ENCODE peak calls at places on chromosomes 6 and 20, in eight cellular contexts. One of them, this sample, is unnamed.

GRCh38 chr6:157724138-157724537 is 98.9 kb upstream of the SNX9 start:
- DNase-seq in cardiac muscle cell: no peak
- DNase-seq in dorsolateral prefrontal cortex: no peak
- DNase-seq in AG10803: peak; percentile 25
- DNase-seq in fibroblast of mammary gland: no peak
- DNase-seq in OCI-LY7: no peak
- DNase-seq in lower lobe of right lung: no peak
- DNase-seq in uterus: no peak
- DNase-seq in this sample: no peak

GRCh38 chr20:18174906-18175683 is 37.4 kb downstream of the KAT14 start:
- DNase-seq in OCI-LY7: no peak
- DNase-seq in dorsolateral prefrontal cortex: no peak
- DNase-seq in fibroblast of mammary gland: no peak
- DNase-seq in AG10803: no peak
- DNase-seq in cardiac muscle cell: no peak
- DNase-seq in uterus: no peak
- DNase-seq in lower lobe of right lung: no peak
- DNase-seq in this sample: no peak

GRCh38 chr6:41771058-41771983 is 8.4 kb downstream of the FRS3 start:
- DNase-seq in uterus: no peak
- DNase-seq in AG10803: no peak
- DNase-seq in OCI-LY7: no peak
- DNase-seq in dorsolateral prefrontal cortex: no peak
- DNase-seq in fibroblast of mammary gland: no peak
- DNase-seq in cardiac muscle cell: no peak
- DNase-seq in lower lobe of right lung: no peak
- DNase-seq in this sample: no peak

GRCh38 chr6:80932364-80932763 is 820.1 kb downstream of the TENT5A start:
- DNase-seq in OCI-LY7: no peak
- DNase-seq in lower lobe of right lung: no peak
- DNase-seq in dorsolateral prefrontal cortex: no peak
- DNase-seq in AG10803: peak; percentile 67
- DNase-seq in uterus: no peak
- DNase-seq in fibroblast of mammary gland: peak; percentile 65
- DNase-seq in cardiac muscle cell: peak; percentile 21
- DNase-seq in this sample: no peak

GRCh38 chr6:125512621-125513020 is 210.9 kb upstream of the HDDC2 start:
- DNase-seq in AG10803: no peak
- DNase-seq in uterus: no peak
- DNase-seq in dorsolateral prefrontal cortex: no peak
- DNase-seq in OCI-LY7: peak; percentile 23
- DNase-seq in cardiac muscle cell: no peak
- DNase-seq in lower lobe of right lung: no peak
- DNase-seq in fibroblast of mammary gland: no peak
- DNase-seq in this sample: no peak

GRCh38 chr20:5513975-5514516 is 197.3 kb upstream of the PROKR2 start:
- DNase-seq in dorsolateral prefrontal cortex: no peak
- DNase-seq in cardiac muscle cell: no peak
- DNase-seq in fibroblast of mammary gland: peak; percentile 39
- DNase-seq in OCI-LY7: no peak
- DNase-seq in lower lobe of right lung: no peak
- DNase-seq in uterus: no peak
- DNase-seq in AG10803: peak; percentile 16
- DNase-seq in this sample: no peak

GRCh38 chr6:54935739-54936138 is 89.2 kb downstream of the FAM83B start:
- DNase-seq in uterus: no peak
- DNase-seq in lower lobe of right lung: no peak
- DNase-seq in dorsolateral prefrontal cortex: no peak
- DNase-seq in fibroblast of mammary gland: peak; percentile 75
- DNase-seq in AG10803: peak; percentile 42
- DNase-seq in OCI-LY7: no peak
- DNase-seq in cardiac muscle cell: peak; percentile 13
- DNase-seq in this sample: no peak

GRCh38 chr6:57089687-57090457 is at the start of gene ZNF451:
- DNase-seq in OCI-LY7: peak; percentile 95
- DNase-seq in lower lobe of right lung: peak; percentile 98
- DNase-seq in uterus: peak; percentile 97
- DNase-seq in AG10803: peak; percentile 96
- DNase-seq in dorsolateral prefrontal cortex: peak; percentile 98
- DNase-seq in fibroblast of mammary gland: peak; percentile 93
- DNase-seq in cardiac muscle cell: peak; percentile 98
- DNase-seq in this sample: peak; percentile 93

GRCh38 chr20:32606790-32607189 is 21.7 kb upstream of the NOL4L start:
- DNase-seq in lower lobe of right lung: no peak
- DNase-seq in dorsolateral prefrontal cortex: no peak
- DNase-seq in AG10803: no peak
- DNase-seq in fibroblast of mammary gland: no peak
- DNase-seq in cardiac muscle cell: no peak
- DNase-seq in OCI-LY7: no peak
- DNase-seq in uterus: no peak
- DNase-seq in this sample: no peak

GRCh38 chr6:147040041-147040440 is 164.2 kb upstream of the STXBP5 start:
- DNase-seq in AG10803: peak; percentile 90
- DNase-seq in dorsolateral prefrontal cortex: no peak
- DNase-seq in lower lobe of right lung: no peak
- DNase-seq in uterus: no peak
- DNase-seq in OCI-LY7: no peak
- DNase-seq in fibroblast of mammary gland: peak; percentile 37
- DNase-seq in cardiac muscle cell: peak; percentile 65
- DNase-seq in this sample: no peak

GRCh38 chr6:72922401-72922800 is 300.5 kb downstream of the KCNQ5 start:
- DNase-seq in fibroblast of mammary gland: no peak
- DNase-seq in dorsolateral prefrontal cortex: no peak
- DNase-seq in lower lobe of right lung: no peak
- DNase-seq in cardiac muscle cell: no peak
- DNase-seq in uterus: no peak
- DNase-seq in AG10803: peak; percentile 42
- DNase-seq in OCI-LY7: no peak
- DNase-seq in this sample: no peak

GRCh38 chr20:62764156-62764935 is 31.9 kb upstream of the MRGBP start:
- DNase-seq in OCI-LY7: no peak
- DNase-seq in cardiac muscle cell: no peak
- DNase-seq in AG10803: no peak
- DNase-seq in dorsolateral prefrontal cortex: no peak
- DNase-seq in fibroblast of mammary gland: no peak
- DNase-seq in uterus: no peak
- DNase-seq in lower lobe of right lung: peak; percentile 24
- DNase-seq in this sample: no peak

GRCh38 chr20:35010405-35011192 is 54.9 kb downstream of the MYH7B start:
- DNase-seq in fibroblast of mammary gland: no peak
- DNase-seq in OCI-LY7: no peak
- DNase-seq in lower lobe of right lung: no peak
- DNase-seq in cardiac muscle cell: no peak
- DNase-seq in uterus: peak; percentile 7
- DNase-seq in AG10803: no peak
- DNase-seq in dorsolateral prefrontal cortex: peak; percentile 4
- DNase-seq in this sample: no peak

GRCh38 chr6:117574198-117574597 is 28.1 kb downstream of the GOPC start:
- DNase-seq in cardiac muscle cell: no peak
- DNase-seq in OCI-LY7: no peak
- DNase-seq in lower lobe of right lung: no peak
- DNase-seq in uterus: no peak
- DNase-seq in fibroblast of mammary gland: no peak
- DNase-seq in dorsolateral prefrontal cortex: no peak
- DNase-seq in AG10803: no peak
- DNase-seq in this sample: no peak

GRCh38 chr20:11247943-11248475 is 574.2 kb upstream of the JAG1 start:
- DNase-seq in dorsolateral prefrontal cortex: no peak
- DNase-seq in cardiac muscle cell: no peak
- DNase-seq in OCI-LY7: no peak
- DNase-seq in uterus: no peak
- DNase-seq in AG10803: no peak
- DNase-seq in lower lobe of right lung: no peak
- DNase-seq in fibroblast of mammary gland: no peak
- DNase-seq in this sample: no peak

GRCh38 chr20:8457978-8458377 is 325.9 kb downstream of the PLCB1 start:
- DNase-seq in uterus: no peak
- DNase-seq in fibroblast of mammary gland: no peak
- DNase-seq in AG10803: no peak
- DNase-seq in lower lobe of right lung: no peak
- DNase-seq in cardiac muscle cell: no peak
- DNase-seq in OCI-LY7: no peak
- DNase-seq in dorsolateral prefrontal cortex: no peak
- DNase-seq in this sample: no peak

GRCh38 chr20:8449120-8449519 is 317.1 kb downstream of the PLCB1 start:
- DNase-seq in uterus: no peak
- DNase-seq in cardiac muscle cell: peak; percentile 58
- DNase-seq in OCI-LY7: no peak
- DNase-seq in fibroblast of mammary gland: peak; percentile 39
- DNase-seq in lower lobe of right lung: no peak
- DNase-seq in dorsolateral prefrontal cortex: peak; percentile 49
- DNase-seq in AG10803: peak; percentile 55
- DNase-seq in this sample: no peak

GRCh38 chr20:8454137-8454712 is 322.2 kb downstream of the PLCB1 start:
- DNase-seq in dorsolateral prefrontal cortex: no peak
- DNase-seq in fibroblast of mammary gland: peak; percentile 98
- DNase-seq in AG10803: peak; percentile 84
- DNase-seq in uterus: no peak
- DNase-seq in OCI-LY7: peak; percentile 53
- DNase-seq in cardiac muscle cell: peak; percentile 93
- DNase-seq in lower lobe of right lung: no peak
- DNase-seq in this sample: no peak
- TF ChIP-seq CTCF in dorsolateral prefrontal cortex: no peak
- TF ChIP-seq CTCF in fibroblast of mammary gland: peak; percentile 73
- TF ChIP-seq CTCF in AG10803: peak; percentile 62
- TF ChIP-seq CTCF in uterus: no peak
- TF ChIP-seq CTCF in OCI-LY7: peak; percentile 71
- TF ChIP-seq CTCF in cardiac muscle cell: peak; percentile 70
- TF ChIP-seq CTCF in lower lobe of right lung: peak; percentile 13
- TF ChIP-seq CTCF in this sample: no peak

GRCh38 chr6:10682319-10682988 is 12.0 kb downstream of the C6orf52 start:
- DNase-seq in AG10803: no peak
- DNase-seq in dorsolateral prefrontal cortex: no peak
- DNase-seq in OCI-LY7: no peak
- DNase-seq in lower lobe of right lung: no peak
- DNase-seq in fibroblast of mammary gland: no peak
- DNase-seq in cardiac muscle cell: no peak
- DNase-seq in uterus: no peak
- DNase-seq in this sample: no peak

GRCh38 chr6:10681795-10682194 is 12.6 kb downstream of the C6orf52 start:
- DNase-seq in AG10803: no peak
- DNase-seq in OCI-LY7: no peak
- DNase-seq in lower lobe of right lung: no peak
- DNase-seq in uterus: no peak
- DNase-seq in cardiac muscle cell: no peak
- DNase-seq in fibroblast of mammary gland: no peak
- DNase-seq in dorsolateral prefrontal cortex: no peak
- DNase-seq in this sample: no peak

GRCh38 chr6:10676403-10676802 is 18.0 kb downstream of the C6orf52 start:
- DNase-seq in cardiac muscle cell: no peak
- DNase-seq in fibroblast of mammary gland: no peak
- DNase-seq in AG10803: no peak
- DNase-seq in lower lobe of right lung: no peak
- DNase-seq in dorsolateral prefrontal cortex: no peak
- DNase-seq in OCI-LY7: no peak
- DNase-seq in uterus: no peak
- DNase-seq in this sample: no peak

GRCh38 chr6:10678456-10678855 is 16.0 kb downstream of the C6orf52 start:
- DNase-seq in dorsolateral prefrontal cortex: no peak
- DNase-seq in cardiac muscle cell: no peak
- DNase-seq in fibroblast of mammary gland: no peak
- DNase-seq in OCI-LY7: no peak
- DNase-seq in AG10803: no peak
- DNase-seq in uterus: no peak
- DNase-seq in lower lobe of right lung: no peak
- DNase-seq in this sample: no peak
- H3K4me3 ChIP-seq in dorsolateral prefrontal cortex: no peak overlapping the region
- H3K4me3 ChIP-seq in cardiac muscle cell: no peak overlapping the region
- H3K4me3 ChIP-seq in fibroblast of mammary gland: no peak overlapping the region
- H3K4me3 ChIP-seq in OCI-LY7: no peak overlapping the region
- H3K4me3 ChIP-seq in AG10803: no peak overlapping the region
- H3K4me3 ChIP-seq in uterus: no peak overlapping the region
- H3K4me3 ChIP-seq in lower lobe of right lung: no peak overlapping the region
- H3K4me3 ChIP-seq in this sample: no peak overlapping the region

GRCh38 chr6:106974999-106975698 is 620 bp upstream of the CD24 start:
- DNase-seq in AG10803: peak; percentile 9
- DNase-seq in cardiac muscle cell: peak; percentile 7
- DNase-seq in uterus: no peak
- DNase-seq in dorsolateral prefrontal cortex: no peak
- DNase-seq in lower lobe of right lung: peak; percentile 73
- DNase-seq in fibroblast of mammary gland: peak; percentile 4
- DNase-seq in OCI-LY7: peak; percentile 84
- DNase-seq in this sample: no peak
- TF ChIP-seq CTCF in AG10803: no peak
- TF ChIP-seq CTCF in cardiac muscle cell: no peak
- TF ChIP-seq CTCF in uterus: peak; percentile 8
- TF ChIP-seq CTCF in dorsolateral prefrontal cortex: no peak
- TF ChIP-seq CTCF in lower lobe of right lung: peak; percentile 14
- TF ChIP-seq CTCF in fibroblast of mammary gland: no peak
- TF ChIP-seq CTCF in OCI-LY7: peak; percentile 55
- TF ChIP-seq CTCF in this sample: no peak

GRCh38 chr6:138483911-138484731 is 15.2 kb downstream of the NHSL1 start:
- DNase-seq in AG10803: no peak
- DNase-seq in uterus: no peak
- DNase-seq in dorsolateral prefrontal cortex: no peak
- DNase-seq in OCI-LY7: no peak
- DNase-seq in lower lobe of right lung: no peak
- DNase-seq in cardiac muscle cell: no peak
- DNase-seq in fibroblast of mammary gland: no peak
- DNase-seq in this sample: no peak

GRCh38 chr6:138485005-138485545 is 14.2 kb downstream of the NHSL1 start:
- DNase-seq in dorsolateral prefrontal cortex: no peak
- DNase-seq in cardiac muscle cell: peak; percentile 36
- DNase-seq in uterus: no peak
- DNase-seq in OCI-LY7: no peak
- DNase-seq in fibroblast of mammary gland: peak; percentile 30
- DNase-seq in lower lobe of right lung: no peak
- DNase-seq in AG10803: peak; percentile 9
- DNase-seq in this sample: no peak

GRCh38 chr6:138487122-138487604 is 12.1 kb downstream of the NHSL1 start:
- DNase-seq in lower lobe of right lung: no peak
- DNase-seq in cardiac muscle cell: peak; percentile 76
- DNase-seq in OCI-LY7: no peak
- DNase-seq in uterus: no peak
- DNase-seq in dorsolateral prefrontal cortex: no peak
- DNase-seq in AG10803: no peak
- DNase-seq in fibroblast of mammary gland: no peak
- DNase-seq in this sample: no peak

GRCh38 chr6:138486249-138487121 is 12.8 kb downstream of the NHSL1 start:
- DNase-seq in cardiac muscle cell: no peak
- DNase-seq in AG10803: no peak
- DNase-seq in dorsolateral prefrontal cortex: no peak
- DNase-seq in fibroblast of mammary gland: no peak
- DNase-seq in OCI-LY7: no peak
- DNase-seq in uterus: no peak
- DNase-seq in lower lobe of right lung: no peak
- DNase-seq in this sample: no peak

DNA sequence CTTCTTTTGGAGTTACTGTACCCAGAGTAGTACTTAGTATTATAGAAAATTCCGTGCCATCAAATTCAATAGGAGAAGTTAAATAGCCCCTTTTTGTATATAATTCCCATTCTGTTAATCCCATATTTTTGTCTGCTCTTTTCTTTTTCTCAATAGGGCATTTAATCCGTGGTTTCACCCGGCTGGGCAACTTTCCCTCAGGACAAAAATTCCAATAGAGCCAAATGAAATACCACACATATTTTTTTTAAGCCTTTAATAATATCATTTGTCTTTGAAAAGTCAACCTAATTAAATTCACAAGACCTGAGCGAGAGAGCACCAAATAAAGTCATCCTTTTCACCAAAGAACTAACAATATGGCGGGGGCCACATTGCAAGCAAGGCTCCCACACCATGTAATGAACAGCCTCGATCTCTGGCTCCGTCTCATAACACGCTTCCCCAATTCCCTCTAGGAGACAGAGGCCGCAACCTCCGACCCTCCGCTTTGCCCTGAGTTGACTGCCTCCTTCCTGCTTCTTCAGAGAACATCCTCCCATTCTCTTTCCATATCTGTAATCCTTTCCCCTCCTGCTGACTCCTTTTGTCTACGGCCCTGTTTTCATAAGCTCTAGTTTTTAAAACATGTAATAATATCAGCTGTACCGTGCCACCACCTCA is 13.6 kb downstream of the NHSL1 start:
- DNase-seq in uterus: no peak
- DNase-seq in cardiac muscle cell: peak; percentile 4
- DNase-seq in AG10803: peak; percentile 8
- DNase-seq in OCI-LY7: no peak
- DNase-seq in dorsolateral prefrontal cortex: no peak
- DNase-seq in fibroblast of mammary gland: no peak
- DNase-seq in lower lobe of right lung: no peak
- DNase-seq in this sample: no peak
- H3K4me3 ChIP-seq in uterus: no peak overlapping the region
- H3K4me3 ChIP-seq in cardiac muscle cell: no peak overlapping the region
- H3K4me3 ChIP-seq in AG10803: no peak overlapping the region
- H3K4me3 ChIP-seq in OCI-LY7: no peak overlapping the region
- H3K4me3 ChIP-seq in dorsolateral prefrontal cortex: peak overlapping the region; percentile 22
- H3K4me3 ChIP-seq in fibroblast of mammary gland: no peak overlapping the region
- H3K4me3 ChIP-seq in lower lobe of right lung: no peak overlapping the region
- H3K4me3 ChIP-seq in this sample: no peak overlapping the region

This sample was measured in thoracic aorta.